ENCODE peak calls at places on chromosomes 3 and 15, in nine cellular contexts. Z is suprapubic skin, R is IMR-90, H is stomach, C is ovary, Q is HCT116, I is upper lobe of left lung, W is HepG2, G is heart left ventricle. A is an unnamed sample.

GRCh38 chr3:119304201-119304713 is 10.1 kb downstream of the ARHGAP31 start:
- DNase-seq in R (peak; percentile 73), W (no peak), Q (no peak), G (no peak), Z (no peak), I (no peak), C (no peak), H (no peak), A (no peak)

GRCh38 chr3:10517616-10518015 is 12.2 kb upstream of the ATP2B2 start:
- DNase-seq in H (no peak), I (no peak), Z (peak; percentile 33), G (no peak), R (no peak), C (no peak), W (no peak), Q (no peak), A (no peak)

GRCh38 chr3:70333080-70333479 is 20.6 kb upstream of the MDFIC2 start:
- DNase-seq in H (no peak), Q (no peak), C (no peak), I (no peak), W (no peak), Z (no peak), G (no peak), R (no peak), A (no peak)

GRCh38 chr3:71227344-71227743 is 356.2 kb downstream of the FOXP1 start:
- DNase-seq in Q (no peak), G (no peak), R (no peak), W (no peak), C (no peak), Z (no peak), I (no peak), H (no peak), A (no peak)

GRCh38 chr3:8996681-8997121 is 33.4 kb upstream of the RAD18 start:
- DNase-seq in Z (no peak), I (peak; percentile 8), H (peak; percentile 71), W (peak; percentile 53), Q (no peak), C (peak; percentile 81), R (peak; percentile 39), G (peak; percentile 59), A (peak; percentile 33)

GRCh38 chr15:27232876-27233275 is 261.9 kb downstream of the GABRG3 start:
- DNase-seq in W (no peak), Z (no peak), G (no peak), H (no peak), I (no peak), Q (no peak), R (no peak), C (no peak), A (no peak)

GRCh38 chr15:68310178-68310810 is 32.7 kb downstream of the FEM1B start:
- DNase-seq in R (no peak), C (no peak), I (no peak), Q (no peak), W (no peak), H (peak; percentile 55), Z (no peak), G (no peak), A (peak; percentile 77)

GRCh38 chr15:37536967-37537624 is 397.3 kb upstream of the TMCO5A start:
- DNase-seq in I (no peak), W (no peak), Z (no peak), C (no peak), G (no peak), Q (no peak), H (no peak), R (peak; percentile 11), A (no peak)

GRCh38 chr3:161414907-161415306 is 43.6 kb upstream of the SPTSSB start:
- DNase-seq in Z (no peak), Q (no peak), G (no peak), W (no peak), I (no peak), R (no peak), H (no peak), C (no peak), A (no peak)

GRCh38 chr3:197552198-197552597 is 3.6 kb downstream of the BDH1 start:
- DNase-seq in I (no peak), C (no peak), Z (no peak), R (no peak), G (no peak), H (no peak), W (no peak), Q (no peak), A (no peak)

GRCh38 chr3:197558000-197558399 is 2.2 kb upstream of the BDH1 start:
- DNase-seq in C (no peak), G (no peak), Q (no peak), R (no peak), Z (no peak), W (no peak), I (no peak), H (no peak), A (no peak)

GRCh38 chr3:197554196-197554561 is 1.6 kb downstream of the BDH1 start:
- DNase-seq in H (no peak), W (no peak), I (no peak), C (no peak), Q (no peak), R (no peak), G (no peak), Z (no peak), A (no peak)

GRCh38 chr3:197555281-197556261 is at the start of gene BDH1:
- DNase-seq in Z (no peak), G (no peak), H (peak; percentile 59), W (no peak), R (no peak), I (peak; percentile 92), C (peak; percentile 57), Q (no peak), A (peak; percentile 58)

DNA sequence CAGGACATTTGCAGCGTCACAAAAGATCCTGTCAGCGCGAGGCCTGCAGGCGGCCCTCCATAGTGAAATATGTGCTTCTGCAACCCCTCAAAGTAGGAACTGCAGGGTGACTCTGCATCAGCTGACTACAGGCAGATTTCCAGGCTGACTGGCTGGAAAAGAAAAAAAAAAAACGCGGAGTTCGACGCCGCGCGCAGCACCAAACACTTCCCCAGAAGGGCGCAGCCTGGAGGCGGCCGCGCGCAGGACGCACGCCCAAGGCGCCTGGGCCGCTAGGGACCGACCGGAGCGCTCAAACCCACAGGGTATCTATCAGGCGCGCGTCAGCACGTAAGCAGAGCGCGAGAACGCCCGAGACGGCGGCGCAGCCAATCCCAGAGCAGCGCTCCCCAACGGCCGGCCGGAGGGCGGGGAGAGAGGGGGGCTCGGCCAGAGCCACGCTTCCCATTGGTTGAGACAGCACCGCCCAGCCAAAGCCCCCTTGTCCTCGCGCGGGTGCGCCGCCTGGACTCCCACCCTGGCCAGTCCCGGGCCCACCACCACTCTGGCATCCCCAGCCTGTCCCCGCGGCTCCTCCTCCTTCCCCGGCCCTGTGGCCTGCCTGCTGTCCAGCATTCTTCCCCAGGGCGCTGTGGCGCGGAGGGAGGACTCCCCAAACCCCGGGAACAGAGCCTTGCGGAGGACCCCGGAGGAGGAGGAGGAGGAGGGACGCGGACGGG is 1.0 kb downstream of the BDH1 start:
- DNase-seq in R (peak; percentile 95), H (peak; percentile 97), G (peak; percentile 94), I (peak; percentile 99), C (peak; percentile 94), Q (peak; percentile 92), Z (peak; percentile 96), W (no peak), A (peak; percentile 94)
- TF ChIP-seq POLR2A in R (no peak), H (no peak), G (peak; percentile 30), I (no peak), C (peak; percentile 67), Q (no peak), Z (peak; percentile 67), W (no peak), A (peak; percentile 58)

GRCh38 chr15:69451951-69452701 is 492 bp upstream of the RPLP1 start:
- DNase-seq in W (peak; percentile 92), H (no peak), Q (no peak), Z (no peak), R (peak; percentile 56), C (peak; percentile 37), I (no peak), G (peak; percentile 25), A (no peak)
- H3K36me3 ChIP-seq in W (peaks cover 27% of the 10 kb centered on the region), H (peaks cover 26% of the 10 kb centered on the region), Q (peaks cover 54% of the 10 kb centered on the region), Z (peaks cover 24% of the 10 kb centered on the region), R (peaks cover 22% of the 10 kb centered on the region), C (no peaks in the 10 kb centered on the region), I (peaks cover 18% of the 10 kb centered on the region), G (peaks cover 29% of the 10 kb centered on the region), A (no peaks in the 10 kb centered on the region)

DNA sequence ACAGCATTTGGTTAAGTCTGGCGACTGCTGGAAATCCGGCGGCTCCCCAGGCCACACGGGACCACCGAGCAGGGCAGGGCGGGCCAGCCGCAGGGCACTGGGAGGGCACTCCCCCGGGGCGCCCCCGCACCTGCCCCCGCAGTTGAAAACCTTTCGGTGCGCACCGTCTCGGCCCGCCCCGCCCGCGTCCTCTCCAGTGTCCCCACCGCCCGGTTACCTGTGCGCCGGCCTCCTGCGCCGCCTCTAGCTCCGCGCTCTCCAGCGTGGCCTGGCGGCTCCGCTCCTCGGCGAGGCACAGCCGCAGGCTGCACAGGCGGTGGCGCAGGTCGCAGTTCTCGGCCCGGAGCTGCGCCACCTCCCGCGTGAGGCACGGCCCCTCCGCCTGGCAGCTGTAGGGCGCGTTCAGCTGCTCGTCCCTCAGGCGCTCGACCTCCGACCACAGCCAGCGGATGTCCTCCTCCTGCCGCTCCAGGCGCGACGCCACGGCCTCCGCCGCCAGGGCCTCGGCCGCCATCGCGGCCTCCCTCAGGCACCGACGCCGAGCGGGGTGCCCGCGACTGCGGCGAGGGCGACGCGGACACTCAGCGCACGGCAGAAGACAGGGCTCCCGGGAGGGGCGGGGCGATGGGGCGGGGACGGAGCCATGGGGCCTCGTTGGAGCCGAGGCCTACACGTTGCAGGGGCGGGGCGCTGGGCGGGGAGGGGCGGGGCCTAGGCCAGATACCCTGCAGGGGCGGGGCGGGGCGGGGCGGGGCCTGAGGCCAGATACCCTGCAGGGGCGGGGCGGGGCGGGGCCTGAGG is at the start of gene TARS3:
- DNase-seq in I (peak; percentile 100), R (peak; percentile 80), H (peak; percentile 96), Z (peak; percentile 97), W (peak; percentile 82), C (peak; percentile 94), G (peak; percentile 96), Q (peak; percentile 73), A (peak; percentile 97)
- TF ChIP-seq CTCF in I (peak; percentile 42), R (peak; percentile 21), H (no peak), Z (no peak), W (peak; percentile 58), C (no peak), G (no peak), Q (no peak), A (peak; percentile 28)

GRCh38 chr3:129448187-129448895 is 8.3 kb downstream of the IFT122 start:
- DNase-seq in G (no peak), Q (no peak), W (no peak), R (no peak), C (no peak), H (peak; percentile 67), Z (no peak), I (no peak), A (peak; percentile 80)

GRCh38 chr3:129442947-129443346 is 2.9 kb downstream of the IFT122 start:
- DNase-seq in W (no peak), Q (no peak), H (no peak), R (no peak), C (no peak), I (no peak), G (no peak), Z (no peak), A (no peak)

GRCh38 chr3:129445472-129445871 is 5.4 kb downstream of the IFT122 start:
- DNase-seq in Z (no peak), C (no peak), H (no peak), Q (no peak), G (no peak), W (no peak), I (no peak), R (no peak), A (peak; percentile 17)

GRCh38 chr3:129449279-129450115 is 9.5 kb downstream of the IFT122 start:
- DNase-seq in Z (no peak), C (no peak), W (no peak), R (no peak), G (no peak), Q (no peak), I (no peak), H (no peak), A (no peak)

GRCh38 chr3:129446926-129447325 is 6.9 kb downstream of the IFT122 start:
- DNase-seq in I (no peak), C (no peak), H (no peak), R (no peak), Z (no peak), Q (no peak), W (no peak), G (no peak), A (no peak)
- TF ChIP-seq POLR2A in I (no peak), C (no peak), H (no peak), R (no peak), Z (no peak), Q (no peak), W (no peak), G (no peak), A (no peak)